ENCODE peak calls at places on chromosomes 13 and 19, in four cellular contexts. One of them, this sample, is unnamed.

GRCh38 chr19:48962029-48962848 is 2.9 kb upstream of the FTL start:
- DNase-seq in activated naive CD8-positive, alpha-beta T cell treated with anti-CD3 and anti-CD28 coated beads, Interleukin-2, amount 50 U/mL, for 24 hours: peak
- DNase-seq in activated CD8-positive, alpha-beta memory T cell treated with anti-CD3 and anti-CD28 coated beads, Interleukin-2, amount 50 U/mL, for 4 hours: peak
- DNase-seq in stimulated activated CD8-positive, alpha-beta memory T cell treated with anti-CD3 and anti-CD28 coated beads, Interleukin-15, amount 100 ng/mL, for 4 hours: no peak
- DNase-seq in this sample: peak

GRCh38 chr13:48749699-48750473 is 96.2 kb downstream of the CYSLTR2 start:
- DNase-seq in stimulated activated CD8-positive, alpha-beta memory T cell treated with anti-CD3 and anti-CD28 coated beads, Interleukin-15, amount 100 ng/mL, for 4 hours: peak
- DNase-seq in activated naive CD8-positive, alpha-beta T cell treated with anti-CD3 and anti-CD28 coated beads, Interleukin-2, amount 50 U/mL, for 24 hours: peak
- DNase-seq in activated CD8-positive, alpha-beta memory T cell treated with anti-CD3 and anti-CD28 coated beads, Interleukin-2, amount 50 U/mL, for 4 hours: peak
- DNase-seq in this sample: peak

GRCh38 chr13:69959041-69959440 is 148.6 kb upstream of the ATXN8OS start:
- DNase-seq in activated CD8-positive, alpha-beta memory T cell treated with anti-CD3 and anti-CD28 coated beads, Interleukin-2, amount 50 U/mL, for 4 hours: no peak
- DNase-seq in stimulated activated CD8-positive, alpha-beta memory T cell treated with anti-CD3 and anti-CD28 coated beads, Interleukin-15, amount 100 ng/mL, for 4 hours: no peak
- DNase-seq in activated naive CD8-positive, alpha-beta T cell treated with anti-CD3 and anti-CD28 coated beads, Interleukin-2, amount 50 U/mL, for 24 hours: no peak
- DNase-seq in this sample: no peak

GRCh38 chr13:25916119-25916518 is 135.7 kb downstream of the SHISA2 start:
- DNase-seq in activated CD8-positive, alpha-beta memory T cell treated with anti-CD3 and anti-CD28 coated beads, Interleukin-2, amount 50 U/mL, for 4 hours: no peak
- DNase-seq in stimulated activated CD8-positive, alpha-beta memory T cell treated with anti-CD3 and anti-CD28 coated beads, Interleukin-15, amount 100 ng/mL, for 4 hours: no peak
- DNase-seq in activated naive CD8-positive, alpha-beta T cell treated with anti-CD3 and anti-CD28 coated beads, Interleukin-2, amount 50 U/mL, for 24 hours: no peak
- DNase-seq in this sample: no peak

GRCh38 chr19:623974-624373 is 9.4 kb downstream of the POLRMT start:
- DNase-seq in activated naive CD8-positive, alpha-beta T cell treated with anti-CD3 and anti-CD28 coated beads, Interleukin-2, amount 50 U/mL, for 24 hours: no peak
- DNase-seq in activated CD8-positive, alpha-beta memory T cell treated with anti-CD3 and anti-CD28 coated beads, Interleukin-2, amount 50 U/mL, for 4 hours: no peak
- DNase-seq in stimulated activated CD8-positive, alpha-beta memory T cell treated with anti-CD3 and anti-CD28 coated beads, Interleukin-15, amount 100 ng/mL, for 4 hours: no peak
- DNase-seq in this sample: no peak

GRCh38 chr13:32811297-32811800 is 204.9 kb upstream of the KL start:
- DNase-seq in activated CD8-positive, alpha-beta memory T cell treated with anti-CD3 and anti-CD28 coated beads, Interleukin-2, amount 50 U/mL, for 4 hours: no peak
- DNase-seq in activated naive CD8-positive, alpha-beta T cell treated with anti-CD3 and anti-CD28 coated beads, Interleukin-2, amount 50 U/mL, for 24 hours: peak
- DNase-seq in stimulated activated CD8-positive, alpha-beta memory T cell treated with anti-CD3 and anti-CD28 coated beads, Interleukin-15, amount 100 ng/mL, for 4 hours: no peak
- DNase-seq in this sample: no peak

GRCh38 chr13:113064534-113065405 is 40.8 kb upstream of the F7 start:
- DNase-seq in activated CD8-positive, alpha-beta memory T cell treated with anti-CD3 and anti-CD28 coated beads, Interleukin-2, amount 50 U/mL, for 4 hours: no peak
- DNase-seq in stimulated activated CD8-positive, alpha-beta memory T cell treated with anti-CD3 and anti-CD28 coated beads, Interleukin-15, amount 100 ng/mL, for 4 hours: no peak
- DNase-seq in activated naive CD8-positive, alpha-beta T cell treated with anti-CD3 and anti-CD28 coated beads, Interleukin-2, amount 50 U/mL, for 24 hours: no peak
- DNase-seq in this sample: no peak

GRCh38 chr19:41860419-41861097 is 503 bp downstream of the RPS19 start:
- DNase-seq in activated CD8-positive, alpha-beta memory T cell treated with anti-CD3 and anti-CD28 coated beads, Interleukin-2, amount 50 U/mL, for 4 hours: no peak
- DNase-seq in activated naive CD8-positive, alpha-beta T cell treated with anti-CD3 and anti-CD28 coated beads, Interleukin-2, amount 50 U/mL, for 24 hours: no peak
- DNase-seq in stimulated activated CD8-positive, alpha-beta memory T cell treated with anti-CD3 and anti-CD28 coated beads, Interleukin-15, amount 100 ng/mL, for 4 hours: no peak
- DNase-seq in this sample: peak

GRCh38 chr13:111372651-111373425 is 52.4 kb downstream of the TEX29 start:
- DNase-seq in activated naive CD8-positive, alpha-beta T cell treated with anti-CD3 and anti-CD28 coated beads, Interleukin-2, amount 50 U/mL, for 24 hours: no peak
- DNase-seq in activated CD8-positive, alpha-beta memory T cell treated with anti-CD3 and anti-CD28 coated beads, Interleukin-2, amount 50 U/mL, for 4 hours: no peak
- DNase-seq in stimulated activated CD8-positive, alpha-beta memory T cell treated with anti-CD3 and anti-CD28 coated beads, Interleukin-15, amount 100 ng/mL, for 4 hours: no peak
- DNase-seq in this sample: no peak

GRCh38 chr13:44333950-44334675 is 39.5 kb upstream of the SERP2 start:
- DNase-seq in activated naive CD8-positive, alpha-beta T cell treated with anti-CD3 and anti-CD28 coated beads, Interleukin-2, amount 50 U/mL, for 24 hours: no peak
- DNase-seq in stimulated activated CD8-positive, alpha-beta memory T cell treated with anti-CD3 and anti-CD28 coated beads, Interleukin-15, amount 100 ng/mL, for 4 hours: no peak
- DNase-seq in activated CD8-positive, alpha-beta memory T cell treated with anti-CD3 and anti-CD28 coated beads, Interleukin-2, amount 50 U/mL, for 4 hours: no peak
- DNase-seq in this sample: no peak

GRCh38 chr13:78602561-78603239 is 652 bp downstream of the POU4F1 start:
- DNase-seq in activated naive CD8-positive, alpha-beta T cell treated with anti-CD3 and anti-CD28 coated beads, Interleukin-2, amount 50 U/mL, for 24 hours: no peak
- DNase-seq in stimulated activated CD8-positive, alpha-beta memory T cell treated with anti-CD3 and anti-CD28 coated beads, Interleukin-15, amount 100 ng/mL, for 4 hours: no peak
- DNase-seq in activated CD8-positive, alpha-beta memory T cell treated with anti-CD3 and anti-CD28 coated beads, Interleukin-2, amount 50 U/mL, for 4 hours: no peak
- DNase-seq in this sample: no peak

GRCh38 chr19:30492581-30492980 is 120.4 kb downstream of the ZNF536 start:
- DNase-seq in activated CD8-positive, alpha-beta memory T cell treated with anti-CD3 and anti-CD28 coated beads, Interleukin-2, amount 50 U/mL, for 4 hours: no peak
- DNase-seq in activated naive CD8-positive, alpha-beta T cell treated with anti-CD3 and anti-CD28 coated beads, Interleukin-2, amount 50 U/mL, for 24 hours: no peak
- DNase-seq in stimulated activated CD8-positive, alpha-beta memory T cell treated with anti-CD3 and anti-CD28 coated beads, Interleukin-15, amount 100 ng/mL, for 4 hours: no peak
- DNase-seq in this sample: no peak

GRCh38 chr19:50893047-50893737 is 18.0 kb downstream of the KLK4 start:
- DNase-seq in activated CD8-positive, alpha-beta memory T cell treated with anti-CD3 and anti-CD28 coated beads, Interleukin-2, amount 50 U/mL, for 4 hours: no peak
- DNase-seq in activated naive CD8-positive, alpha-beta T cell treated with anti-CD3 and anti-CD28 coated beads, Interleukin-2, amount 50 U/mL, for 24 hours: no peak
- DNase-seq in stimulated activated CD8-positive, alpha-beta memory T cell treated with anti-CD3 and anti-CD28 coated beads, Interleukin-15, amount 100 ng/mL, for 4 hours: no peak
- DNase-seq in this sample: no peak

GRCh38 chr13:79318664-79319063 is 87.4 kb downstream of the RBM26 start:
- DNase-seq in activated naive CD8-positive, alpha-beta T cell treated with anti-CD3 and anti-CD28 coated beads, Interleukin-2, amount 50 U/mL, for 24 hours: no peak
- DNase-seq in activated CD8-positive, alpha-beta memory T cell treated with anti-CD3 and anti-CD28 coated beads, Interleukin-2, amount 50 U/mL, for 4 hours: no peak
- DNase-seq in stimulated activated CD8-positive, alpha-beta memory T cell treated with anti-CD3 and anti-CD28 coated beads, Interleukin-15, amount 100 ng/mL, for 4 hours: no peak
- DNase-seq in this sample: no peak

GRCh38 chr19:10384580-10384979 is 4.2 kb upstream of the TYK2 start:
- DNase-seq in activated naive CD8-positive, alpha-beta T cell treated with anti-CD3 and anti-CD28 coated beads, Interleukin-2, amount 50 U/mL, for 24 hours: no peak
- DNase-seq in activated CD8-positive, alpha-beta memory T cell treated with anti-CD3 and anti-CD28 coated beads, Interleukin-2, amount 50 U/mL, for 4 hours: no peak
- DNase-seq in stimulated activated CD8-positive, alpha-beta memory T cell treated with anti-CD3 and anti-CD28 coated beads, Interleukin-15, amount 100 ng/mL, for 4 hours: no peak
- DNase-seq in this sample: no peak

GRCh38 chr19:17755977-17756670 is 4.8 kb downstream of the FCHO1 start:
- DNase-seq in activated CD8-positive, alpha-beta memory T cell treated with anti-CD3 and anti-CD28 coated beads, Interleukin-2, amount 50 U/mL, for 4 hours: peak
- DNase-seq in activated naive CD8-positive, alpha-beta T cell treated with anti-CD3 and anti-CD28 coated beads, Interleukin-2, amount 50 U/mL, for 24 hours: peak
- DNase-seq in stimulated activated CD8-positive, alpha-beta memory T cell treated with anti-CD3 and anti-CD28 coated beads, Interleukin-15, amount 100 ng/mL, for 4 hours: no peak
- DNase-seq in this sample: peak

GRCh38 chr19:46928951-46929350 is 68.2 kb downstream of the ARHGAP35 start:
- DNase-seq in activated CD8-positive, alpha-beta memory T cell treated with anti-CD3 and anti-CD28 coated beads, Interleukin-2, amount 50 U/mL, for 4 hours: no peak
- DNase-seq in activated naive CD8-positive, alpha-beta T cell treated with anti-CD3 and anti-CD28 coated beads, Interleukin-2, amount 50 U/mL, for 24 hours: no peak
- DNase-seq in stimulated activated CD8-positive, alpha-beta memory T cell treated with anti-CD3 and anti-CD28 coated beads, Interleukin-15, amount 100 ng/mL, for 4 hours: no peak
- DNase-seq in this sample: no peak

GRCh38 chr13:46352810-46353209 is 34.2 kb downstream of the RUBCNL start:
- DNase-seq in activated CD8-positive, alpha-beta memory T cell treated with anti-CD3 and anti-CD28 coated beads, Interleukin-2, amount 50 U/mL, for 4 hours: no peak
- DNase-seq in stimulated activated CD8-positive, alpha-beta memory T cell treated with anti-CD3 and anti-CD28 coated beads, Interleukin-15, amount 100 ng/mL, for 4 hours: no peak
- DNase-seq in activated naive CD8-positive, alpha-beta T cell treated with anti-CD3 and anti-CD28 coated beads, Interleukin-2, amount 50 U/mL, for 24 hours: no peak
- DNase-seq in this sample: no peak

GRCh38 chr13:29594710-29595379 is 643 bp downstream of the SLC7A1 start:
- DNase-seq in activated CD8-positive, alpha-beta memory T cell treated with anti-CD3 and anti-CD28 coated beads, Interleukin-2, amount 50 U/mL, for 4 hours: peak
- DNase-seq in activated naive CD8-positive, alpha-beta T cell treated with anti-CD3 and anti-CD28 coated beads, Interleukin-2, amount 50 U/mL, for 24 hours: peak
- DNase-seq in stimulated activated CD8-positive, alpha-beta memory T cell treated with anti-CD3 and anti-CD28 coated beads, Interleukin-15, amount 100 ng/mL, for 4 hours: peak
- DNase-seq in this sample: peak

This sample was measured in activated naive CD4-positive, alpha-beta T cell treated with Interleukin-2 at 50 U/mL for 16 hours.